ENCODE peak calls at places on chromosomes 11 and 22, in six cellular contexts. Y is hippocampal formation, O is adrenal gland, A is fibroblast of the aortic adventitia, V is heart right ventricle, B is T-helper 9 cell. S is an unnamed sample.

GRCh38 chr11:12531681-12532080 is 142.5 kb upstream of the TEAD1 start:
- DNase-seq in A (no peak), V (no peak), O (no peak), B (no peak), Y (no peak), S (no peak)

GRCh38 chr11:36594316-36594989 is at the start of gene IFTAP:
- DNase-seq in Y (peak; percentile 68), O (peak; percentile 56), A (peak; percentile 94), B (no peak), V (peak; percentile 67), S (peak; percentile 64)

GRCh38 chr22:44710474-44711235 is 8.7 kb downstream of the PRR5 start:
- DNase-seq in V (no peak), A (no peak), Y (no peak), O (no peak), B (no peak), S (no peak)

GRCh38 chr22:21612858-21613257 is 17.0 kb downstream of the YDJC start:
- DNase-seq in V (no peak), B (no peak), A (no peak), O (no peak), Y (no peak), S (no peak)

GRCh38 chr11:111336062-111336461 is 37.7 kb downstream of the POU2AF3 start:
- DNase-seq in B (no peak), V (no peak), O (no peak), A (no peak), Y (no peak), S (no peak)

GRCh38 chr11:31825453-31826391 is 14.6 kb upstream of the PAX6 start:
- DNase-seq in B (no peak), O (no peak), A (no peak), Y (no peak), V (no peak), S (no peak)

GRCh38 chr11:61107888-61108287 is 5.6 kb downstream of the CD5 start:
- DNase-seq in A (no peak), Y (no peak), O (no peak), V (no peak), B (no peak), S (no peak)

GRCh38 chr22:45077826-45078334 is 68.1 kb upstream of the PHF21B start:
- DNase-seq in O (no peak), B (no peak), A (no peak), Y (no peak), V (no peak), S (no peak)

GRCh38 chr22:20586403-20586745 is 79.0 kb downstream of the MED15 start:
- DNase-seq in V (no peak), B (no peak), O (no peak), A (no peak), Y (no peak), S (no peak)

GRCh38 chr11:66976048-66976467 is 954 bp downstream of the C11orf86 start:
- DNase-seq in V (no peak), A (no peak), B (no peak), Y (no peak), O (no peak), S (no peak)

GRCh38 chr11:126680109-126680508 is 320.5 kb downstream of the KIRREL3 start:
- DNase-seq in V (no peak), A (no peak), Y (no peak), O (no peak), B (no peak), S (no peak)

GRCh38 chr11:70489276-70489675 is 90.9 kb downstream of the CTTN start:
- DNase-seq in V (no peak), B (no peak), A (no peak), O (no peak), Y (no peak), S (peak; percentile 4)

GRCh38 chr22:42662114-42663021 is 13.2 kb upstream of the CYB5R3 start:
- DNase-seq in B (peak; percentile 87), V (peak; percentile 86), O (peak; percentile 87), A (peak; percentile 69), Y (peak; percentile 57), S (peak; percentile 93)

GRCh38 chr11:73200256-73200655 is 17.8 kb upstream of the P2RY2 start:
- DNase-seq in O (no peak), Y (no peak), V (no peak), B (no peak), A (no peak), S (peak; percentile 26)

GRCh38 chr11:24587655-24588054 is 90.8 kb downstream of the LUZP2 start:
- DNase-seq in O (no peak), Y (no peak), V (no peak), A (peak; percentile 17), B (no peak), S (no peak)

GRCh38 chr22:41003041-41003440 is 51.9 kb downstream of the RBX1 start:
- DNase-seq in V (no peak), Y (no peak), A (no peak), O (no peak), B (no peak), S (no peak)

GRCh38 chr11:71481101-71481960 is 28.3 kb downstream of the NADSYN1 start:
- DNase-seq in A (no peak), Y (no peak), B (no peak), V (no peak), O (no peak), S (no peak)